ENCODE peak calls at places on chromosomes 6 and 20, in four cellular contexts. I, C, E and X are unnamed samples.
A peak's percentile ranks its signal among the peaks of the same experiment; 100 is the strongest.

GRCh38 chr6:118589186-118589585 is 41.1 kb downstream of the PLN start:
- DNase-seq in I (no peak), C (peak; percentile 32), E (no peak), X (no peak)

GRCh38 chr20:59153355-59153681 is 10.3 kb upstream of the ZNF831 start:
- DNase-seq in I (no peak), C (no peak), E (no peak), X (peak; percentile 12)

GRCh38 chr6:149651056-149651455 is 2.5 kb upstream of the KATNA1 start:
- DNase-seq in I (no peak), C (no peak), E (peak; percentile 8), X (no peak)

GRCh38 chr6:132730560-132730959 is 16.7 kb upstream of the VNN1 start:
- DNase-seq in I (peak; percentile 57), C (no peak), E (no peak), X (no peak)

GRCh38 chr6:125858427-125859320 is 67.9 kb downstream of the NCOA7 start:
- DNase-seq in I (peak; percentile 76), C (peak; percentile 68), E (peak; percentile 68), X (peak; percentile 92)

GRCh38 chr6:14732845-14733757 is 512.8 kb upstream of the JARID2 start:
- DNase-seq in I (peak; percentile 70), C (no peak), E (no peak), X (peak; percentile 70)

GRCh38 chr6:139923964-139924475 is 549.6 kb upstream of the CITED2 start:
- DNase-seq in I (no peak), C (no peak), E (no peak), X (no peak)

GRCh38 chr6:10587694-10588392 is 66.7 kb downstream of the GCNT2 start:
- DNase-seq in I (no peak), C (no peak), E (no peak), X (no peak)

GRCh38 chr20:25283221-25283951 is 35.5 kb downstream of the PYGB start:
- DNase-seq in I (no peak), C (no peak), E (peak; percentile 39), X (no peak)

GRCh38 chr20:2151805-2152727 is 50.4 kb downstream of the STK35 start:
- DNase-seq in I (peak; percentile 36), C (no peak), E (no peak), X (no peak)

GRCh38 chr20:52242237-52243230 is 51.0 kb upstream of the ZFP64 start:
- DNase-seq in I (peak; percentile 32), C (peak; percentile 22), E (no peak), X (no peak)

GRCh38 chr6:87574237-87574636 is 15.6 kb downstream of the RARS2 start:
- DNase-seq in I (no peak), C (no peak), E (no peak), X (no peak)

GRCh38 chr6:75546401-75546800 is 52.8 kb upstream of the FILIP1 start:
- DNase-seq in I (peak; percentile 52), C (peak; percentile 38), E (no peak), X (no peak)

GRCh38 chr6:14464049-14464448 is 346.5 kb downstream of the CD83 start:
- DNase-seq in I (peak; percentile 31), C (no peak), E (no peak), X (peak; percentile 70)

GRCh38 chr6:88311561-88311960 is 145.4 kb upstream of the CNR1 start:
- DNase-seq in I (no peak), C (no peak), E (no peak), X (no peak)

GRCh38 chr6:165231581-165232276 is 77.7 kb downstream of the C6orf118 start:
- DNase-seq in I (peak; percentile 36), C (no peak), E (no peak), X (peak; percentile 61)

GRCh38 chr20:57434390-57434700 is 43.1 kb downstream of the RBM38 start:
- DNase-seq in I (no peak), C (no peak), E (no peak), X (no peak)

DNA sequence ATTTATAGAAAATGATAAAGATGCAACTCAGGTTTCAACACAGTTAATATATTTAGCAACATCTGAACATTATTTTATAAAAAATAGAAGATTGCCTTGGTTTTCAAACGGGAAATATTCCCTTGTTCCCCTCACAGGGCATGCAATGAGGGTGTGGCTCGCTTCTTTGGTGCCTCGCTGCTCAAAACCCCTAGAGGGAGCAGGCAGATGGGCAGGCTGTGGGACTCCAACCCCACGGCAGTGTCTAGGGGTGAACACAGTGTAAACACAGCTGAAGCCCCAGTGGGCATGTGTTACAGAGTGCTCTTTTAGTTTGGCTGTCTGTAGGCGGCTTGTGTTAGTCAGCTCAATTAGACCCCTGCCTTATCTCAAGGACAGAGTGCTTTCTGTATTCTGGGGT is 560.8 kb upstream of the IMPG1 start:
- DNase-seq in I (no peak), C (no peak), E (peak; percentile 51), X (peak; percentile 71)
- TF ChIP-seq CTCF in I (no peak), C (no peak), E (peak; percentile 62), X (peak; percentile 65)

GRCh38 chr20:62407221-62407992 is at the start of gene CABLES2:
- DNase-seq in I (peak; percentile 91), C (peak; percentile 89), E (peak; percentile 91), X (peak; percentile 96)
- TF ChIP-seq CTCF in I (no peak), C (no peak), E (no peak), X (no peak)

GRCh38 chr6:27758471-27758870 is 153.7 kb downstream of the OR2B2 start:
- DNase-seq in I (no peak), C (no peak), E (no peak), X (peak; percentile 75)

GRCh38 chr6:27755768-27756167 is 156.4 kb downstream of the OR2B2 start:
- DNase-seq in I (no peak), C (no peak), E (no peak), X (no peak)

GRCh38 chr6:27754408-27754782 is 157.8 kb downstream of the OR2B2 start:
- DNase-seq in I (no peak), C (no peak), E (no peak), X (no peak)

GRCh38 chr6:27759930-27760329 is 152.3 kb downstream of the OR2B2 start:
- DNase-seq in I (no peak), C (no peak), E (no peak), X (no peak)

GRCh38 chr6:27757307-27757706 is 154.9 kb downstream of the OR2B2 start:
- DNase-seq in I (no peak), C (no peak), E (peak; percentile 74), X (peak; percentile 89)
- TF ChIP-seq CTCF in I (no peak), C (no peak), E (no peak), X (peak; percentile 24)

GRCh38 chr6:44001318-44001868 is 125.9 kb downstream of the MRPL14 start:
- DNase-seq in I (no peak), C (peak; percentile 11), E (peak; percentile 79), X (peak; percentile 94)
- TF ChIP-seq CTCF in I (peak; percentile 50), C (peak; percentile 27), E (peak; percentile 81), X (peak; percentile 79)

DNA sequence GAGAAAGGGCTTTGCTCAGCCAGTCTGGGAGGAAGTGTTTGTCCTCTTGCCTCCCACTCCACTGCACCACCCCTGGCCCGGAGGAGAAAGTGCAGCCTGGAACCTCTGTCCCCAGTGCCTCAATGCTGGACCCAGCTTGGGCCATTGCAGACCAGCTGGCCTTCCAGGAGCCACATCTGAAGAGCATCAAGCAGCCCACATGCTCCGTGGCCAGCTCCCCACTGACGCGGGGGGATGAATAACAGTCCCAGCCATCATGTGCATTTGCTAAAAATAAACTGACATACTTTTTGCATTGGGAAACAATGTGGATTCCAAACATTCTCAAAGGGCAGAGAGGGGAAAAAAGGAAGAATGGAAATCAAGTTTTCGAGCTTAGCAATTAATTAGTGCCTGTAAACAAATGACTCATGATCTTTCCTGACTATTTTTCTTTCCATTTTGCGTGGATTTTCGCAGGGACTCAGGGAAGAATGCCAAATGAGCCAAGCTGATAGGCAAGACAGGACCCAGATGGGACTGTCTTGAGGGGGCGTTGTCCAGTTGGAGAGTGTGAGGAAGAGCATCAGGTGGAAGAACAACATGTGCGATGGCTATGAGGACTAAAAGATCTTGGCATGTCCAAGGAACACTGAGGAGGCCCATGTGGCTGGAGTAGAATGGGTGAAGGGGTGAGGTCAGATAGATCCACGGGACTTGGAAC is 34.1 kb downstream of the CEBPB start:
- DNase-seq in I (peak; percentile 77), C (peak; percentile 63), E (no peak), X (peak; percentile 69)
- TF ChIP-seq CTCF in I (peak; percentile 29), C (no peak), E (peak; percentile 60), X (peak; percentile 49)

GRCh38 chr6:26543953-26544352 is 5.8 kb downstream of the HMGN4 start:
- DNase-seq in I (no peak), C (peak; percentile 21), E (no peak), X (no peak)
- TF ChIP-seq CTCF in I (peak; percentile 56), C (peak; percentile 18), E (peak; percentile 31), X (peak; percentile 69)

DNA sequence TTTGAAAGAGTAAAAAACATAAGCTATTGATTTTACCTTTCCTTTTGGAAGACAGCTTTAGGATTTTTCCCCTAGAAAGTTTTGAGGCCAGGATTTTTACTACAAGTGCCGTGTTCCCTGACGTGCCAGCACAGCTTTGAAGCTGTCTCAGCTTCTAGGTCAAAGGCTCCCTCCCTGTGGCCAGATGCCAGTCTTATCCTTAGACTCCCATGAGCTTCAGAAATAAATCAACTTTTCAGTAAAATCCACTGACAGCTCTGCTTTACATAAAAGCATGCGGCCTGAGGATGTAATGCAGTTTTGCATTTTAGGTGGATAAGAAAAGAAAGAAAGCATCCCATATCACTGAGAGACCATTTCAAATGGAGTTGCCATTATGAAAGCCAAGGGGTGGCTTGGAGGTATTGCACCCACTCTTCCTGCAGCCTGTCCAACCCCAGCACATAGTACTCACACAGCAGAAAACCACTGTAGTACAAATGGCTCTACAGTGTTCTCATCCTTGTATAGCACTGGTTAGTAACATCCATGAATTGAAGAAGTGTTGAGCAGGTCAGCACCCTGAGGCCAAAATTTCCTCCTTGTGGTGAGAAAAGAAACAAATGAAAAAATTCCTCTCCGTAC is 15.2 kb upstream of the ATXN1 start:
- DNase-seq in I (no peak), C (no peak), E (no peak), X (no peak)
- TF ChIP-seq CTCF in I (no peak), C (no peak), E (peak; percentile 29), X (peak; percentile 59)

GRCh38 chr20:36548006-36548315 is 6.6 kb downstream of the MYL9 start:
- DNase-seq in I (no peak), C (no peak), E (peak; percentile 85), X (peak; percentile 92)
- TF ChIP-seq CTCF in I (peak; percentile 45), C (no peak), E (peak; percentile 84), X (peak; percentile 75)

DNA sequence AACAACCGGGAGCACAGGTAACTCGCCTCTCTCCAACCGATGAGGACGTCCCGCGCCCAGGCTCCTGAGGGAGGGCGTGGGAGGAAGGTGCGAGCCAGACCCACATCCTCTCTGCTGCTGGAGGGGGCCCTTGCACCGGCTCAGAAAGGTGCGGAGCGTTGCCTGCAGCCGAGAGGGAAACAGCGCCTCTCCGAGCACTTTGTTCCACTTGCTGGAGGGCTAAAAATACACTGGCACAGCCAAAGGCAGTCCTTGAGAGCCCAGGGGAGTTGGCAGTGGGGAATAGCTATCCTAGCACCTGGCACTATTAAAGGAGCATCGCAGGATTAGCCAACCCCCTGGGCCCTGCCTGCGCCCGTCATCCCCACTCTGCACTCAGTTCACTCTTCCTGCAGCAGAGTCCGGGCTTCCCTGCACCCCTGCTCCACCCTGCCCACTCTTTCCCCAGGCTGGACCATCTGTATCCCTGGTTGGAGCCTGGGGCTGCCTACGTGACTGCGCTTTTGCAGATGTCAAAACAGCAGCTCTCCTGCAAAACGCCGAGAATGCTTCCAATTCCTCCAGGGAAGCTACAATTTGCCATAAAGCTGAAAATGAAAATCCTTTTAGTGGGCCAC is 108.9 kb downstream of the SNX5 start:
- DNase-seq in I (no peak), C (no peak), E (no peak), X (no peak)
- TF ChIP-seq CTCF in I (no peak), C (no peak), E (peak; percentile 25), X (peak; percentile 27)

GRCh38 chr6:85677243-85677956 is 34.7 kb upstream of the SYNCRIP start:
- DNase-seq in I (peak; percentile 37), C (peak; percentile 49), E (no peak), X (no peak)
- TF ChIP-seq CTCF in I (peak; percentile 26), C (no peak), E (no peak), X (peak; percentile 44)